ENCODE peak calls at places on chromosomes 5 and 9, in seven cellular contexts. X is aorta; L is prostate gland; F is lower lobe of right lung; D is GM23248; P is effector memory CD4-positive, alpha-beta T cell; U is mucosa of descending colon. I is an unnamed sample.
A peak's percentile ranks its signal among the peaks of the same experiment; 100 is the strongest.

GRCh38 chr5:78527054-78527884 is 121.3 kb downstream of the LHFPL2 start:
- DNase-seq in X (no peak), L (no peak), F (peak; percentile 54), D (peak; percentile 98), P (no peak), U (no peak), I (peak; percentile 72)

GRCh38 chr9:133443982-133444381 is 15.8 kb upstream of the CACFD1 start:
- DNase-seq in X (no peak), L (no peak), F (no peak), D (peak; percentile 38), P (no peak), U (no peak), I (no peak)

GRCh38 chr5:425714-426113 is 17.3 kb upstream of the EXOC3 start:
- DNase-seq in X (peak; percentile 54), L (no peak), F (no peak), D (no peak), P (no peak), U (no peak), I (no peak)

GRCh38 chr5:120684749-120685415 is 220.8 kb downstream of the PRR16 start:
- DNase-seq in X (no peak), L (no peak), F (no peak), D (peak; percentile 47), P (no peak), U (no peak), I (no peak)

GRCh38 chr5:78648359-78649219 is at the start of gene LHFPL2:
- DNase-seq in X (peak; percentile 93), L (peak; percentile 50), F (peak; percentile 79), D (peak; percentile 83), P (no peak), U (peak; percentile 86), I (peak; percentile 83)

GRCh38 chr9:35142037-35142436 is 19.8 kb upstream of the UNC13B start:
- DNase-seq in X (no peak), L (no peak), F (no peak), D (no peak), P (no peak), U (no peak), I (no peak)

GRCh38 chr9:114392749-114393112 is 4.9 kb upstream of the AKNA start:
- DNase-seq in X (no peak), L (peak; percentile 55), F (no peak), D (no peak), P (no peak), U (no peak), I (no peak)

GRCh38 chr5:93078082-93079038 is 502.7 kb downstream of the NR2F1-AS1 start:
- DNase-seq in X (no peak), L (peak; percentile 17), F (no peak), D (peak; percentile 97), P (no peak), U (no peak), I (peak; percentile 31)

GRCh38 chr9:38022995-38023394 is 46.0 kb downstream of the SHB start:
- DNase-seq in X (no peak), L (peak; percentile 88), F (peak; percentile 69), D (no peak), P (no peak), U (no peak), I (peak; percentile 73)

GRCh38 chr5:93349613-93350012 is 231.4 kb downstream of the NR2F1-AS1 start:
- DNase-seq in X (no peak), L (no peak), F (no peak), D (peak; percentile 54), P (no peak), U (no peak), I (no peak)

GRCh38 chr5:134524826-134525686 is at the start of gene JADE2:
- DNase-seq in X (peak; percentile 84), L (peak; percentile 77), F (peak; percentile 83), D (peak; percentile 91), P (peak; percentile 74), U (peak; percentile 87), I (peak; percentile 85)

GRCh38 chr5:134136771-134137170 is 22.3 kb downstream of the TCF7 start:
- DNase-seq in X (peak; percentile 54), L (no peak), F (peak; percentile 20), D (no peak), P (no peak), U (peak; percentile 12), I (peak; percentile 7)

GRCh38 chr5:134555889-134556311 is 30.4 kb downstream of the JADE2 start:
- DNase-seq in X (peak; percentile 93), L (no peak), F (no peak), D (peak; percentile 82), P (peak; percentile 86), U (no peak), I (peak; percentile 55)

GRCh38 chr5:159899067-159900049 is 16.9 kb upstream of the ADRA1B start:
- DNase-seq in X (no peak), L (no peak), F (no peak), D (peak; percentile 73), P (no peak), U (no peak), I (no peak)

GRCh38 chr9:108813951-108814601 is 41.7 kb downstream of the ACTL7B start:
- DNase-seq in X (no peak), L (no peak), F (no peak), D (peak; percentile 77), P (no peak), U (no peak), I (no peak)

GRCh38 chr9:92147030-92147853 is 32.0 kb upstream of the SPTLC1 start:
- DNase-seq in X (peak; percentile 87), L (no peak), F (peak; percentile 75), D (peak; percentile 92), P (no peak), U (no peak), I (no peak)

GRCh38 chr5:150105898-150106615 is 19.7 kb upstream of the CSF1R start:
- DNase-seq in X (peak; percentile 62), L (no peak), F (peak; percentile 65), D (no peak), P (no peak), U (no peak), I (no peak)

DNA sequence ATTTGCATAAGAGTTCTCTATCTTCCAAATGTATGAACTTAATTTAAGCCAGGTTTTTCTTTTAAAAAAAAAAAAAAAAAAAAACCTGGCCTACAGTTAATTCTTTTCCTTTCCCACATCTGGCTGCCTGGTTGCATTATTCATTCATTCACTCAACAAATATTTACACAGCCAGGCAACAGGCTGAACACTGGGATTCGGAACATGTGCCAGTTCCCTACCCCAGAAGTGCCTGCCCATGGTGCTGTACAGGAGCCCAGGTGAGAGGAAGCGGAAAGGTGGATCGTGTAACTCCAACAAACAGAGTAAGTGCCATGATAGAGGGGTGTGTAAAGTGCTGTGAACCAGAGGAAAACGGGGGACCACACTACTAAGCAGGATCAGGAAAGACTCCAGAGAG is 93.6 kb downstream of the CDK5RAP2 start:
- DNase-seq in X (no peak), L (no peak), F (no peak), D (peak; percentile 62), P (no peak), U (no peak), I (no peak)
- H3K4me1 ChIP-seq in X (no peaks in the 10 kb centered on the region), L (no peaks in the 10 kb centered on the region), F (peaks cover 14% of the 10 kb centered on the region), D (peaks cover 11% of the 10 kb centered on the region), P (no peaks in the 10 kb centered on the region), U (no peaks in the 10 kb centered on the region), I (peaks cover 6% of the 10 kb centered on the region)

GRCh38 chr9:127686461-127687393 is 20.1 kb upstream of the CFAP157 start:
- DNase-seq in X (no peak), L (no peak), F (no peak), D (no peak), P (no peak), U (no peak), I (no peak)
- H3K4me1 ChIP-seq in X (no peaks in the 10 kb centered on the region), L (no peaks in the 10 kb centered on the region), F (no peaks in the 10 kb centered on the region), D (peaks cover 11% of the 10 kb centered on the region), P (no peaks in the 10 kb centered on the region), U (no peaks in the 10 kb centered on the region), I (no peaks in the 10 kb centered on the region)

GRCh38 chr5:119288364-119289047 is 67.3 kb upstream of the TNFAIP8 start:
- DNase-seq in X (no peak), L (no peak), F (no peak), D (peak; percentile 47), P (no peak), U (no peak), I (no peak)

GRCh38 chr5:119289413-119289812 is 66.4 kb upstream of the TNFAIP8 start:
- DNase-seq in X (no peak), L (no peak), F (no peak), D (no peak), P (no peak), U (no peak), I (no peak)

GRCh38 chr5:119290607-119291006 is 65.2 kb upstream of the TNFAIP8 start:
- DNase-seq in X (no peak), L (no peak), F (no peak), D (no peak), P (no peak), U (no peak), I (no peak)

GRCh38 chr5:119291056-119291455 is 64.8 kb upstream of the TNFAIP8 start:
- DNase-seq in X (no peak), L (no peak), F (no peak), D (no peak), P (no peak), U (no peak), I (no peak)

DNA sequence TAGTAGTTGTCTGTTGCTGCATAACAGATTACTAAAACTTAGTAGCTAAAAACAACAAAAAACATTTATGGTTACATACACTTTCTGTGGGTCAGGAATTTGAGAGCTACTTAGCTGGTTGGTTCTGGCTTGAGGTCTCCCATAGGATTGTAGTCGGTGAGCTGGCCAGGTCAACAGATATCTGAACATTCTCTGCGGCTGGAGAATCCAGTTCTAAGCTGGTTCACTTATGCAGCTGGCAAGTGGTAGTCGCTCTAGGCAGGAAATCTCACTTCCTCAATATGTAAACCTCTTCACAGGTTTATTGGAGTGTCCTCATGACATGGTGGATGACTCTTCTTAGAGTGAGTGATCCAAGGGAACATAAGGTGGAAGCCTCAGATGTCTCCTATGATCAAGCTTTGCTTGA is 65.7 kb upstream of the TNFAIP8 start:
- DNase-seq in X (no peak), L (no peak), F (no peak), D (no peak), P (no peak), U (no peak), I (no peak)
- H3K4me1 ChIP-seq in X (peaks cover 2% of the 10 kb centered on the region), L (no peaks in the 10 kb centered on the region), F (peaks cover 56% of the 10 kb centered on the region), D (peaks cover 27% of the 10 kb centered on the region), P (peaks cover 61% of the 10 kb centered on the region), U (peaks cover 18% of the 10 kb centered on the region), I (peaks cover 33% of the 10 kb centered on the region)

GRCh38 chr5:142798099-142798768 is 28.1 kb downstream of the ARHGAP26 start:
- DNase-seq in X (no peak), L (no peak), F (no peak), D (no peak), P (no peak), U (no peak), I (no peak)

GRCh38 chr5:142795246-142795645 is 25.1 kb downstream of the ARHGAP26 start:
- DNase-seq in X (no peak), L (no peak), F (no peak), D (no peak), P (no peak), U (no peak), I (no peak)

GRCh38 chr5:142796492-142797109 is 26.4 kb downstream of the ARHGAP26 start:
- DNase-seq in X (no peak), L (no peak), F (no peak), D (no peak), P (no peak), U (peak; percentile 58), I (no peak)

GRCh38 chr5:142794527-142794926 is 24.4 kb downstream of the ARHGAP26 start:
- DNase-seq in X (no peak), L (no peak), F (no peak), D (no peak), P (no peak), U (no peak), I (no peak)

DNA sequence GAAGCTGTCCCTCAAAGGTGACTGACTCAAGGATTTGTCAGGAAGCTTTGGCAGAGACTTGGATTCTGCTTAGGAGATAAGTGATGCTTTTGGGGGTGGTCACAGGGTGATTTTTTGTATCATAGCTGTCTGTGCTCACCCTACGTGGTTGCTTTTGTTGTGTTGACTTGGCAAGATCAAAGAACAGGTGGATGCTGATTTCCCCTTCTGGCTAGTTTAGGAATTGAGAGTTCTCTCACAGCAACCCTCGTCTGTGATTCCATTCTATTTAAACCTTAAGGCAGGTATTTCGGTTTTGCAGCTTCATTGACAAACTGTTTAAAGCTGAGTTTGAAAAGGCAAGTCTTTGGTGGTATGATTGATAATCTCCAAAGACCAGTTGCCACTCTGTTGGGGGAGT is 27.2 kb downstream of the ARHGAP26 start:
- DNase-seq in X (no peak), L (no peak), F (no peak), D (no peak), P (no peak), U (no peak), I (no peak)
- H3K4me1 ChIP-seq in X (no peaks in the 10 kb centered on the region), L (no peaks in the 10 kb centered on the region), F (peaks cover 56% of the 10 kb centered on the region), D (peaks cover 6% of the 10 kb centered on the region), P (peaks cover 9% of the 10 kb centered on the region), U (peaks cover 15% of the 10 kb centered on the region), I (peaks cover 23% of the 10 kb centered on the region)

I was measured in pancreas.